ENCODE peak calls at places on chromosome 14, in four cellular contexts. L is fibroblast of lung, W is MM.1S, E is PC-9. V is an unnamed sample.

GRCh38 chr14:58861546-58861945 is 223.8 kb downstream of the DACT1 start:
- DNase-seq in W (no peak), L (peak), E (no peak), V (no peak)

GRCh38 chr14:42140001-42140400 is 533.3 kb downstream of the LRFN5 start:
- DNase-seq in L (peak), W (no peak), E (no peak), V (no peak)

GRCh38 chr14:94933411-94933964 is 163.6 kb upstream of the GSC start:
- DNase-seq in E (no peak), L (no peak), W (no peak), V (no peak)

GRCh38 chr14:56119221-56119967 is 1.2 kb downstream of the PELI2 start:
- DNase-seq in W (no peak), E (no peak), L (peak), V (no peak)

GRCh38 chr14:80498533-80498932 is 287.2 kb upstream of the DIO2 start:
- DNase-seq in W (no peak), L (no peak), E (no peak), V (no peak)

GRCh38 chr14:98189521-98189920 is 1082.5 kb downstream of the BCL11B start:
- DNase-seq in E (no peak), W (no peak), L (no peak), V (no peak)

GRCh38 chr14:43175896-43176295 is 1331.2 kb downstream of the FSCB start:
- DNase-seq in W (no peak), E (no peak), L (no peak), V (no peak)

GRCh38 chr14:76329951-76330350 is 46.0 kb upstream of the ESRRB start:
- DNase-seq in L (no peak), E (no peak), W (no peak), V (no peak)

GRCh38 chr14:50530358-50530757 is 2.0 kb downstream of the MAP4K5 start:
- DNase-seq in W (no peak), E (peak), L (peak), V (no peak)

GRCh38 chr14:20803221-20803620 is 577 bp upstream of the RNASE1 start:
- DNase-seq in E (no peak), W (no peak), L (no peak), V (no peak)

GRCh38 chr14:42428996-42429395 is 822.3 kb downstream of the LRFN5 start:
- DNase-seq in E (no peak), L (no peak), W (peak), V (peak)

GRCh38 chr14:40850191-40850590 is 756.5 kb upstream of the LRFN5 start:
- DNase-seq in E (no peak), W (no peak), L (no peak), V (no peak)

GRCh38 chr14:36661506-36662257 is at the start of gene PAX9:
- DNase-seq in E (peak), W (peak), L (peak), V (peak)

GRCh38 chr14:66496911-66497310 is 10.7 kb downstream of the CCDC196 start:
- DNase-seq in W (peak), L (no peak), E (no peak), V (no peak)

GRCh38 chr14:95211721-95212504 is 54.6 kb upstream of the DICER1 start:
- DNase-seq in L (no peak), E (no peak), W (no peak), V (no peak)

GRCh38 chr14:90305176-90305601 is 26.6 kb downstream of the NRDE2 start:
- DNase-seq in E (no peak), L (no peak), W (no peak), V (no peak)

GRCh38 chr14:105857223-105857815 is 330.9 kb downstream of the TMEM121 start:
- DNase-seq in L (no peak), W (no peak), E (no peak), V (no peak)

GRCh38 chr14:68081489-68081888 is 261.9 kb downstream of the RAD51B start:
- DNase-seq in E (no peak), L (no peak), W (no peak), V (no peak)

GRCh38 chr14:89386214-89386886 is 30.7 kb downstream of the FOXN3 start:
- DNase-seq in E (no peak), W (no peak), L (peak), V (no peak)

GRCh38 chr14:105748204-105748578 is 221.8 kb downstream of the TMEM121 start:
- DNase-seq in W (no peak), L (no peak), E (no peak), V (no peak)

GRCh38 chr14:102262894-102263462 is 42.0 kb downstream of the MOK start:
- DNase-seq in E (peak), L (no peak), W (no peak), V (no peak)

GRCh38 chr14:65117795-65118746 is 15.8 kb upstream of the MAX start:
- DNase-seq in E (no peak), L (no peak), W (no peak), V (no peak)

GRCh38 chr14:106372870-106373657 is 846.7 kb downstream of the TMEM121 start:
- DNase-seq in E (peak), L (no peak), W (peak), V (no peak)

GRCh38 chr14:76497550-76498484 is 121.9 kb downstream of the ESRRB start:
- DNase-seq in W (no peak), E (no peak), L (no peak), V (no peak)

GRCh38 chr14:53108292-53108937 is 44.7 kb downstream of the DDHD1 start:
- DNase-seq in W (no peak), L (no peak), E (no peak), V (no peak)

GRCh38 chr14:100328495-100329163 is 5.5 kb downstream of the SLC25A47 start:
- DNase-seq in W (no peak), E (no peak), L (no peak), V (no peak)

GRCh38 chr14:77979666-77980351 is 179.9 kb downstream of the ADCK1 start:
- DNase-seq in L (no peak), W (no peak), E (no peak), V (no peak)

GRCh38 chr14:51479584-51480305 is 172.0 kb upstream of the FRMD6 start:
- DNase-seq in W (no peak), E (no peak), L (peak), V (no peak)

GRCh38 chr14:104138891-104139459 is 588 bp downstream of the KIF26A start:
- DNase-seq in E (no peak), L (no peak), W (no peak), V (no peak)

GRCh38 chr14:64965356-64966000 is 6.7 kb downstream of the RAB15 start:
- DNase-seq in E (no peak), W (no peak), L (no peak), V (no peak)

DNA sequence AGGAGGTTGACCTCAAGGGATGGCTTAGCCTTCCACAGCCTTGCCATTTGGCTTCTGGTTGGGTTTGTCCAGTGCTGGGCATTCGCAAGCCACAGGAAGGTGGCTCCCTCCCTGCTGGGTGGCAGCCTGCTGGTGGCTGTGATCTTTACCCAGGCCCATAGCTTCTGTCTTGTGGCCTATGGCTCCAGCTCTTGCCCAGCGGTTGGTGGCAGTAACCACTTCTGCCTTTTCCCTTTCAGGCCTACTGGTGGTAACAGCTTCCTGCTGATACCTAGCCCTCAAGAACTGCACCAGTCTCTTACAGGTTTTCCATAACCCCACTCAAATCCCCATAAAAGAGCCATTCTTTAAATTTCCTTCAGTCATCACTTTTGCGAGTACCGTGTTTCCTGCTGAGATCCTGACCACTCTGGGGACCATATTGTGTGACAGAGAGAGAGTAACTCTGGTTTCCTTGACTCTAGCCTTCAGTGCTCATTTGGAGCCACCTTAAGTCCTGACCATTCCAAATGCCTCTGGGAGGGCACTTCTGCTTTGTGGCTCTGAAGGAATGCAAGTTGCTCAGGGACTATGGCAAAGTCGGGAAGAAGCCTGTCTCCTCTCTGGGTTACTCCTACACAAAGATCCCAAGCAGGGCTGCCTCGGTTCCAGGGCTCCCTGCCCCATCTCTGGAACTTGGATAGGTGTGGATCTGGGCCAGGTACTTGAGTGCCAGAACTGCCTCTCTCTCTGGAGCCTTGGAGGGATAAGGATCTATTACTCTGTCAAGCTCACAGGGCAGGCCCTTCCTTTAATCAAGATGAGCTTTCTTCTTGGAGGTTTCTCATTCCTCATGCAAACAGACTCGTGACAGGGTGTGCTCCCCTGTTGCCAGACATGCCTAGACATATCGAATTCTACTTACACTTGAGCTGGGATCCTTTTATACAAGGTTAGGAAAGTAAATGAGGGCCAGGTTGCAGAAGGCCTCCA is 2.9 kb upstream of the NYNRIN start:
- DNase-seq in L (no peak), E (no peak), W (no peak), V (no peak)
- H3K27ac ChIP-seq in L (no peak), E (no peak), W (no peak), V (peak)

GRCh38 chr14:69132513-69133181 is 20.3 kb downstream of the DCAF5 start:
- DNase-seq in L (no peak), E (no peak), W (no peak), V (no peak)

GRCh38 chr14:69133206-69134125 is 19.5 kb downstream of the DCAF5 start:
- DNase-seq in L (peak), W (no peak), E (peak), V (no peak)

GRCh38 chr14:69131176-69131575 is 21.7 kb downstream of the DCAF5 start:
- DNase-seq in W (no peak), L (no peak), E (no peak), V (no peak)

GRCh38 chr14:69135133-69135532 is 17.8 kb downstream of the DCAF5 start:
- DNase-seq in E (no peak), L (no peak), W (no peak), V (no peak)

GRCh38 chr14:69129264-69129880 is 23.5 kb downstream of the DCAF5 start:
- DNase-seq in L (peak), W (peak), E (peak), V (peak)
- TF ChIP-seq EZH2 in L (no peak), W (no peak), E (no peak), V (no peak)

DNA sequence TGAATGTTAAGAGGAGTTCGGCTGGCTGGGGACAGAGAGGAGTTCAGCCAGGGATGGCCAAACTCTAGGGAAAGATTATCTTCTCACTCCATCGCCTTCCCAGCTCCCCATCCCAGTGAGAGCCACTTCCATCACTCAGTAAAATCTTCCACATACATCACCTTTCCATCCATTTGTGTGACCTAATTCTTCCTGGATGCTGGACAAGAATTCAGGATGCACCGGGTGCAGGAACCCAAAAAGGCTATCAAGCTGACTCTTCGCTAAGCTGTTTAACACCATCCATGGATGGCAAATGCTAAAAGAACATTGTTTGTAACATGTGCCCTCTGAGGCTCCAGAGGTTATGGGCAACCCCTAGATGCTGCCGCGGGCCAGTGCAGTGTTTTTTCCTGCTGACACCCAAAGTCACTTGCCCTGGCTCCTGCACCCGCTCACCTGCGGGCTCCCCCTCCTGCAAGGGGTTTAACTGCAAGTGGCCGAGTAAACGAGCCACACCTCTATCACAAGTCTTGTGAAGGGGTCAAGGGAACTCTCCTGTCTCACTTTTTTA is 216.0 kb upstream of the NPAS3 start:
- DNase-seq in W (no peak), L (no peak), E (no peak), V (no peak)
- H3K27ac ChIP-seq in W (no peak), L (no peak), E (no peak), V (no peak)

GRCh38 chr14:72893636-72894322 is at the start of gene DPF3:
- DNase-seq in W (peak), E (peak), L (peak), V (peak)

GRCh38 chr14:72891666-72892102 is 2.2 kb downstream of the DPF3 start:
- DNase-seq in W (no peak), L (no peak), E (no peak), V (no peak)

GRCh38 chr14:72894323-72894622 is 372 bp upstream of the DPF3 start:
- DNase-seq in E (no peak), L (no peak), W (no peak), V (no peak)

GRCh38 chr14:72892103-72892878 is 1.6 kb downstream of the DPF3 start:
- DNase-seq in W (peak), E (no peak), L (peak), V (no peak)

GRCh38 chr14:72892879-72893635 is 844 bp downstream of the DPF3 start:
- DNase-seq in L (no peak), E (no peak), W (peak), V (no peak)
- TF ChIP-seq EZH2 in L (no peak), E (no peak), W (no peak), V (no peak)

DNA sequence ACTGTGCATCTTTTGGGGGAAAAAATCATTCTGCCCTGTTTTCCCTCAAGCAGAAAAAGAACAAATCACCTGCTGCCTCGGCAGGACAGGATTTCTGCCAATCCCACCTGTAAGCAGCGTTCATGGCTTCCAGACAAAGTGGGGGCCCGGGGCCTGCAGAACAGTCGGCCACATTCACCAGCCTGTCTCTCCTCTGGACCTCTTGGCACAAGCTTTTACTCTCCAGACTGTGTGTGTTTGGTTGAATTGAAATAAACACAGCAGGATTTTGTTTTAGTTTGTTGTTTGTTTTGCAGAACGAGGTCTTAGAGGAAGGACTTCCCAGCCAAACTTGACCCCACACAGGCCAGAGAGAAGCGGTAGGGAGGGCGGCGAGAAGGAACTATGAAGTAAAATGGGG is 41.7 kb upstream of the FOS start:
- DNase-seq in E (no peak), W (no peak), L (no peak), V (no peak)
- H3K27ac ChIP-seq in E (no peak), W (no peak), L (no peak), V (peak)

V was measured in SK-N-MC.